ENCODE peak calls at places on chromosomes 2 and 18, in seven cellular contexts. Z is cardiac muscle cell, K is uterus, J is lower lobe of right lung, D is left lung, X is BE2C, T is Panc1. E is an unnamed sample. For H3K4me1, the result is how much of the 10 kb centered on the place peaks cover.

GRCh38 chr2:25829377-25829704 is 48.9 kb downstream of the ASXL2 start:
- DNase-seq in D (no peak), Z (no peak), K (no peak), X (no peak), T (no peak), J (no peak), E (no peak)

GRCh38 chr2:48725696-48726494 is 29.6 kb downstream of the LHCGR start:
- DNase-seq in Z (peak), J (no peak), X (no peak), T (no peak), D (no peak), K (no peak), E (no peak)

GRCh38 chr2:202042444-202042843 is 8.8 kb downstream of the FZD7 start:
- DNase-seq in J (no peak), K (no peak), X (no peak), D (no peak), T (no peak), Z (no peak), E (no peak)

GRCh38 chr2:139763705-139764104 is 983.5 kb upstream of the NXPH2 start:
- DNase-seq in J (no peak), Z (no peak), T (no peak), K (no peak), D (no peak), X (no peak), E (no peak)

GRCh38 chr18:7059276-7059675 is 58.3 kb downstream of the LAMA1 start:
- DNase-seq in Z (no peak), X (no peak), J (no peak), T (no peak), D (no peak), K (no peak), E (no peak)

GRCh38 chr2:224359569-224359968 is 42.3 kb downstream of the FAM124B start:
- DNase-seq in X (peak), Z (peak), K (no peak), J (no peak), T (no peak), D (no peak), E (no peak)

GRCh38 chr2:174570325-174570958 is 27.2 kb downstream of the WIPF1 start:
- DNase-seq in Z (no peak), T (no peak), J (no peak), X (no peak), K (no peak), D (no peak), E (no peak)

GRCh38 chr2:240140920-240141319 is 462 bp upstream of the OTOS start:
- DNase-seq in K (no peak), Z (no peak), X (peak), T (no peak), D (peak), J (peak), E (no peak)

GRCh38 chr2:96507957-96508520 is 2.9 kb upstream of the NEURL3 start:
- DNase-seq in J (peak), D (peak), Z (peak), K (peak), T (no peak), X (peak), E (peak)

GRCh38 chr2:36449943-36450392 is 94.4 kb downstream of the CRIM1 start:
- DNase-seq in K (no peak), J (no peak), D (no peak), Z (peak), X (no peak), T (no peak), E (no peak)

GRCh38 chr2:44952806-44953685 is 11.5 kb downstream of the SIX3 start:
- DNase-seq in Z (no peak), J (no peak), T (no peak), D (no peak), X (no peak), K (no peak), E (no peak)

GRCh38 chr2:62344472-62344871 is 148.6 kb downstream of the B3GNT2 start:
- DNase-seq in K (no peak), D (no peak), X (no peak), Z (no peak), J (no peak), T (no peak), E (no peak)

GRCh38 chr18:21309248-21309647 is 67.2 kb downstream of the GREB1L start:
- DNase-seq in T (no peak), K (no peak), Z (no peak), X (no peak), D (no peak), J (no peak), E (no peak)

GRCh38 chr2:12844511-12844910 is 127.8 kb downstream of the TRIB2 start:
- DNase-seq in J (no peak), K (no peak), D (no peak), X (no peak), Z (no peak), T (no peak), E (no peak)

GRCh38 chr2:109722026-109722425 is 72.1 kb upstream of the RGPD5 start:
- DNase-seq in Z (peak), T (no peak), K (no peak), X (no peak), J (peak), D (no peak), E (no peak)

GRCh38 chr2:58521803-58522602 is 280.9 kb upstream of the FANCL start:
- DNase-seq in K (no peak), X (no peak), D (no peak), T (no peak), J (no peak), Z (no peak), E (no peak)

GRCh38 chr18:10965104-10965503 is 184.3 kb downstream of the PIEZO2 start:
- DNase-seq in T (no peak), D (no peak), K (no peak), Z (no peak), X (no peak), J (no peak), E (no peak)

GRCh38 chr2:148764820-148765219 is 110.2 kb upstream of the KIF5C start:
- DNase-seq in Z (no peak), K (no peak), D (no peak), X (no peak), T (no peak), J (no peak), E (no peak)

GRCh38 chr2:199228887-199229819 is 228.6 kb downstream of the SATB2 start:
- DNase-seq in J (no peak), X (peak), K (no peak), Z (no peak), T (peak), D (no peak), E (no peak)

GRCh38 chr18:79575891-79576685 is 103.5 kb upstream of the CTDP1 start:
- DNase-seq in D (peak), K (peak), X (no peak), J (peak), T (no peak), Z (no peak), E (peak)

GRCh38 chr2:225020157-225020864 is 22.0 kb downstream of the DOCK10 start:
- DNase-seq in T (no peak), K (no peak), D (no peak), J (no peak), Z (no peak), X (no peak), E (no peak)

GRCh38 chr2:104788721-104789446 is 65.0 kb upstream of the POU3F3 start:
- DNase-seq in J (no peak), D (no peak), T (no peak), Z (no peak), X (no peak), K (no peak), E (no peak)

GRCh38 chr2:187689372-187689771 is 135.1 kb upstream of the TFPI start:
- DNase-seq in X (no peak), J (no peak), D (no peak), K (no peak), T (peak), Z (no peak), E (no peak)

GRCh38 chr2:201402651-201403573 is 45.8 kb upstream of the FLACC1 start:
- DNase-seq in Z (no peak), T (no peak), J (no peak), X (no peak), K (no peak), D (no peak), E (no peak)

GRCh38 chr18:48928787-48929186 is 22.0 kb downstream of the SMAD7 start:
- DNase-seq in Z (no peak), D (peak), T (no peak), J (peak), K (no peak), X (peak), E (peak)
- H3K4me3 ChIP-seq in Z (no peak), D (no peak), T (peak), J (no peak), K (no peak), X (no peak), E (no peak)

GRCh38 chr18:8514409-8514808 is 94.8 kb upstream of the RAB12 start:
- DNase-seq in T (no peak), X (no peak), J (no peak), K (no peak), Z (no peak), D (no peak), E (no peak)
- H3K4me1 ChIP-seq in T (under half), X (under half), J (under half), K (under half), Z (under half), D (under half), E (under half)

GRCh38 chr18:434410-434809 is 66.1 kb downstream of the COLEC12 start:
- DNase-seq in K (no peak), X (no peak), Z (no peak), J (no peak), D (no peak), T (no peak), E (no peak)

GRCh38 chr18:433297-433696 is 67.2 kb downstream of the COLEC12 start:
- DNase-seq in K (no peak), J (no peak), D (no peak), T (no peak), Z (no peak), X (no peak), E (no peak)

GRCh38 chr18:429030-429429 is 71.5 kb downstream of the COLEC12 start:
- DNase-seq in X (no peak), Z (no peak), J (no peak), T (no peak), K (no peak), D (no peak), E (no peak)

GRCh38 chr18:435940-436339 is 64.6 kb downstream of the COLEC12 start:
- DNase-seq in J (no peak), Z (no peak), X (no peak), T (no peak), K (no peak), D (no peak), E (no peak)

GRCh38 chr18:433960-434359 is 66.5 kb downstream of the COLEC12 start:
- DNase-seq in D (no peak), J (no peak), K (no peak), X (no peak), T (no peak), Z (no peak), E (no peak)
- TF ChIP-seq CTCF in D (no peak), J (no peak), K (no peak), X (no peak), T (no peak), Z (no peak), E (no peak)

DNA sequence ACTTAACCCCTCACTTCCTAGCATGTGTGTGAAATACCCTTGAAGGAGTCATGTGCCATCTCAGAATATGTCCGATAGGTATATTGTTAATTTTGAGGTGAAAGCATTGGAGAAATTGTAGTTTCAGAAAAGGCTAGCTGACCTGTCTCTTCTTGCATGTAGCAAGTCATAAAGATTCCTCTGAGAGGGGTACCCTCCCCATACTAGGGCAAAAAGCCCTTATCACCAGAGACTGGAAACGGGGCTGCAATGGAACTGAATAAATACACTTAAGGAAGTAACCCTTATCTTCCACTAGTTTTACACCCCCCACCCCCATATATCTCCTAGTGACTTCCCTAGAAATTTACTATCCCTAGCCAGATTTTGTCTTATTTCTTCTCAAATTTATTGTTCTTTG is 1.8 kb upstream of the SF3B6 start:
- DNase-seq in K (no peak), Z (no peak), T (no peak), D (no peak), X (no peak), J (no peak), E (no peak)
- H3K4me3 ChIP-seq in K (no peak), Z (no peak), T (peak), D (peak), X (no peak), J (peak), E (no peak)

DNA sequence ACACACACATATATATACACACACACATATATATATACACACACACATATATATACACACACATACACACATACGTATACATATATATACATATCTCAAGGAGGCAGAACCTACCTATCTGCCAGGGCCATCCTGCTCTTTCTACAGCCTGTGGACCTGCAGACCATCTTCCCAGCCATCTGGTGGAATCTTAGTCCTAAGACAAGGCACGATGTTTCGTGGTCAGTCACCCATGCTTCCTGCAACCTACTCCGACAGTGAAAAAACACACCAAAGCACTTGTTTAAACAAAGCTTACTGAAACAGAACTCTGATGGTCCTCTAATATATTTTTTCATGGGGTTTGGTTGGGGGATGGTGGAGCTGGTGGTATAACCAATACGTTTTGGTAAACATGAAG is 164.2 kb upstream of the ZNF521 start:
- DNase-seq in D (no peak), K (no peak), T (no peak), Z (no peak), X (no peak), J (no peak), E (no peak)
- H3K4me1 ChIP-seq in D (under half), K (under half), T (under half), Z (under half), X (under half), J (under half), E (under half)

GRCh38 chr18:2471523-2471922 is 99.8 kb downstream of the METTL4 start:
- DNase-seq in X (peak), J (no peak), Z (no peak), K (no peak), D (no peak), T (no peak), E (no peak)

GRCh38 chr18:2466978-2467377 is 104.3 kb downstream of the METTL4 start:
- DNase-seq in X (no peak), K (no peak), Z (no peak), D (no peak), T (no peak), J (no peak), E (no peak)
- TF ChIP-seq CTCF in X (no peak), K (no peak), Z (no peak), D (no peak), T (no peak), J (no peak), E (no peak)

DNA sequence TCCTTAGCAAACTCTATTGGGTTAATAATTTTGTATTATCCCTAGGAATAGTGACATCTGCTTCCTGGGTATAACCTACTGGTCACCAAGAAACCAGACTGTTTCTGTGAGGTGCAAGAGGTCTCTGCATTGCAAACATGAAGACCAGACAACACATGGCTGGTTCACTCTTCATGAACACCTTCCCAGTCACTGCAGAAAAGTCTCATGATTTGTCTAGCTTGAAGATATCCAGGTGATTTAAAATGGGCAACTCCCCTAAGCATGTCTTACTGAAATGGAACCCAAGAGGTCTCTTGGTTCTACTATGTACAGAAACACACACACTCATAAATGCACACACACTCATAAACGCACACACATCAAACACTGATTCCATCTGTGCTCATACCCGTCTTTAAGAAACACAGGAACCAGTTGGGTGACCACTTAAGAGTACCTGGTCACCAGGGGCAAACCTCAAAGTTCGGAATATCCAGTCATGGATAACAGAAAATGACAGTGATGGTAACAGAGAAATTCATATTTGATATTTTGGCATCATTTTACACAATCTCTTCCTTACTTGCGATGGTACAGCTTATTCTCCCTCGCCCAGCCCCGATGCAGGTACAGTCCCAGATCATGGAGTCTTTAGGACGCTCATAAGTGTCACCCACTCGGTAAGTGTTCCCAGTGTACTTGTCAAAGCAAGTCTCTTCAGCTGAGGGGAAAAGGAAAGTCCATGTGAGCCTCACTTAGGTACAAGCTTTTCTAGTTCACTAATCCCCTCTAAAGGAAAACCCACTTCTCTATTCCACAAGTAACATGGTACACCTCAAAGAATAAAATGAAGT is 2.9 kb downstream of the FN1 start:
- DNase-seq in X (no peak), D (no peak), Z (no peak), J (no peak), K (no peak), T (no peak), E (no peak)
- H3K4me3 ChIP-seq in X (no peak), D (peak), Z (no peak), J (peak), K (no peak), T (no peak), E (no peak)

E was measured in pancreas.